ENCODE peak calls at places on chromosomes 1 and 21, in seven cellular contexts. P is right atrium auricular region, N is IMR-90, H is transverse colon, S is psoas muscle, C is brain microvascular endothelial cell, A is Karpas-422. G is an unnamed sample. For H3K27me3, the result is how much of the 10 kb centered on the place peaks cover.

GRCh38 chr1:39026947-39027507 is 877 bp downstream of the NDUFS5 start:
- DNase-seq in P (no peak), N (no peak), H (no peak), S (no peak), C (no peak), A (no peak), G (no peak)

GRCh38 chr1:27542463-27543273 is 52.7 kb upstream of the WASF2 start:
- DNase-seq in P (peak), N (peak), H (peak), S (peak), C (peak), A (no peak), G (peak)

GRCh38 chr1:231162300-231162969 is 577 bp downstream of the TRIM67 start:
- DNase-seq in P (no peak), N (peak), H (peak), S (peak), C (peak), A (no peak), G (peak)

GRCh38 chr1:182617734-182618288 is 13.6 kb upstream of the RGS16 start:
- DNase-seq in P (no peak), N (peak), H (no peak), S (no peak), C (peak), A (no peak), G (no peak)

GRCh38 chr1:66266756-66267155 is 267.2 kb upstream of the SGIP1 start:
- DNase-seq in P (no peak), N (no peak), H (no peak), S (no peak), C (no peak), A (no peak), G (no peak)

GRCh38 chr1:156004843-156005593 is 15.7 kb downstream of the SSR2 start:
- DNase-seq in P (no peak), N (no peak), H (peak), S (no peak), C (no peak), A (no peak), G (no peak)

GRCh38 chr1:244918422-244919319 is 54.3 kb upstream of the HNRNPU start:
- DNase-seq in P (no peak), N (peak), H (peak), S (peak), C (peak), A (peak), G (peak)

GRCh38 chr1:207404849-207405525 is 49.1 kb upstream of the CR2 start:
- DNase-seq in P (no peak), N (peak), H (no peak), S (no peak), C (peak), A (peak), G (no peak)

GRCh38 chr1:55420021-55420420 is 204.9 kb upstream of the USP24 start:
- DNase-seq in P (no peak), N (no peak), H (no peak), S (no peak), C (no peak), A (no peak), G (no peak)

GRCh38 chr1:93878889-93879586 is at the start of gene DNTTIP2:
- DNase-seq in P (peak), N (peak), H (peak), S (peak), C (peak), A (peak), G (peak)

GRCh38 chr1:228157381-228158126 is 7.8 kb downstream of the GJC2 start:
- DNase-seq in P (no peak), N (no peak), H (no peak), S (no peak), C (no peak), A (no peak), G (no peak)

GRCh38 chr21:39088831-39089380 is 94.3 kb downstream of the PSMG1 start:
- DNase-seq in P (no peak), N (peak), H (no peak), S (peak), C (peak), A (peak), G (no peak)

GRCh38 chr1:6245869-6246496 is 2.0 kb downstream of the HES3 start:
- DNase-seq in P (no peak), N (no peak), H (peak), S (no peak), C (no peak), A (peak), G (no peak)

GRCh38 chr1:113046569-113046968 is 26.4 kb upstream of the LRIG2 start:
- DNase-seq in P (peak), N (no peak), H (no peak), S (no peak), C (no peak), A (no peak), G (no peak)

GRCh38 chr1:207009945-207010344 is 22.6 kb downstream of the C1orf116 start:
- DNase-seq in P (no peak), N (no peak), H (no peak), S (no peak), C (no peak), A (no peak), G (no peak)

GRCh38 chr1:118335372-118335771 is 150.3 kb upstream of the SPAG17 start:
- DNase-seq in P (no peak), N (peak), H (no peak), S (no peak), C (peak), A (peak), G (no peak)

GRCh38 chr1:158516966-158517365 is 37.2 kb downstream of the OR6Y1 start:
- DNase-seq in P (no peak), N (no peak), H (no peak), S (no peak), C (no peak), A (no peak), G (no peak)

GRCh38 chr1:5944848-5945167 is 47.4 kb downstream of the NPHP4 start:
- DNase-seq in P (peak), N (no peak), H (no peak), S (no peak), C (no peak), A (no peak), G (no peak)

GRCh38 chr21:24456358-24456757 is 1150.9 kb downstream of the MRPL39 start:
- DNase-seq in P (no peak), N (no peak), H (no peak), S (no peak), C (no peak), A (no peak), G (no peak)

GRCh38 chr1:218817747-218818146 is 355.9 kb upstream of the LYPLAL1 start:
- DNase-seq in P (no peak), N (peak), H (no peak), S (no peak), C (no peak), A (no peak), G (no peak)

GRCh38 chr1:15005116-15005515 is 148.4 kb upstream of the TMEM51 start:
- DNase-seq in P (no peak), N (no peak), H (no peak), S (no peak), C (no peak), A (no peak), G (peak)

GRCh38 chr1:164930833-164931232 is 371.8 kb downstream of the PBX1 start:
- DNase-seq in P (no peak), N (no peak), H (no peak), S (no peak), C (no peak), A (no peak), G (no peak)

GRCh38 chr1:47780469-47780995 is 216.7 kb downstream of the TRABD2B start:
- DNase-seq in P (no peak), N (no peak), H (no peak), S (no peak), C (no peak), A (peak), G (no peak)

GRCh38 chr21:27359141-27359540 is 392.3 kb upstream of the ADAMTS5 start:
- DNase-seq in P (no peak), N (peak), H (no peak), S (no peak), C (no peak), A (no peak), G (no peak)

GRCh38 chr1:111920221-111921024 is 69.0 kb downstream of the KCND3 start:
- DNase-seq in P (no peak), N (peak), H (no peak), S (no peak), C (peak), A (no peak), G (peak)

GRCh38 chr1:92831368-92831761 is 475 bp upstream of the RPL5 start:
- DNase-seq in P (no peak), N (no peak), H (no peak), S (no peak), C (no peak), A (no peak), G (no peak)

GRCh38 chr1:183956559-183957188 is 80.9 kb downstream of the COLGALT2 start:
- DNase-seq in P (no peak), N (peak), H (peak), S (no peak), C (peak), A (peak), G (no peak)

GRCh38 chr1:16217061-16217785 is 4.8 kb upstream of the ARHGEF19 start:
- DNase-seq in P (peak), N (peak), H (peak), S (peak), C (peak), A (peak), G (peak)

GRCh38 chr1:39212499-39212898 is 8.0 kb downstream of the MACF1 start:
- DNase-seq in P (no peak), N (no peak), H (no peak), S (no peak), C (no peak), A (no peak), G (no peak)

GRCh38 chr1:113255038-113255727 is 135.1 kb upstream of the MAGI3 start:
- DNase-seq in P (no peak), N (no peak), H (peak), S (no peak), C (no peak), A (no peak), G (no peak)

GRCh38 chr1:90564164-90564563 is 152.9 kb downstream of the BARHL2 start:
- DNase-seq in P (no peak), N (no peak), H (no peak), S (no peak), C (no peak), A (no peak), G (no peak)
- H3K27ac ChIP-seq in P (no peak), N (no peak), H (no peak), S (no peak), C (no peak), A (no peak), G (no peak)

GRCh38 chr1:13583964-13584791 is 546 bp downstream of the PDPN start:
- DNase-seq in P (no peak), N (no peak), H (no peak), S (peak), C (no peak), A (no peak), G (no peak)

GRCh38 chr1:13584876-13585598 is 1.4 kb downstream of the PDPN start:
- DNase-seq in P (no peak), N (no peak), H (no peak), S (no peak), C (no peak), A (no peak), G (no peak)

GRCh38 chr1:13585599-13585965 is 1.9 kb downstream of the PDPN start:
- DNase-seq in P (no peak), N (no peak), H (no peak), S (no peak), C (no peak), A (no peak), G (no peak)

GRCh38 chr1:13582713-13583443 is 754 bp upstream of the PDPN start:
- DNase-seq in P (no peak), N (no peak), H (no peak), S (no peak), C (no peak), A (no peak), G (no peak)

GRCh38 chr1:13583592-13583963 is at the start of gene PDPN:
- DNase-seq in P (no peak), N (no peak), H (peak), S (peak), C (no peak), A (no peak), G (no peak)
- H3K27me3 ChIP-seq in P (under half), N (under half), H (under half), S (under half), C (under half), A (under half), G (under half)

DNA sequence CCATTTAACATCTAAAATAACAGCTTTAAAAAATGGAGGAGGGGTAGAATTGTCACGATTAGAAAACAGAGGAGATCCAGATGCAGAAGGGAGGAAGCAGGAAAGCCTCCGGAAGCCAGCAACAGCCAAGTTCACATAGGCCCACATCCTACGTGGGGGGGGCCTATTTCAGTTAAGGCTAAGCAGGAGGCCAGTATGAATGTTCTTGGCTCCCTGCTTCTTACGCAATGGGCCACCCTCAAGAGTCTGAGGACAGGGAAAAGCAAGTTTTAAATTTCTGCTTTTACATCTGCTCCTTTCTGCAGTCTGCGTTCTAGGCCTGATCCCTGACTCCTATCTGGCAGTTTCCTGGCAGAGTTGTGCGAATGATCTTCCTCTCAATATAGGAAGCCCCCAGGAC is 30.6 kb downstream of the RABIF start:
- DNase-seq in P (peak), N (peak), H (peak), S (peak), C (no peak), A (no peak), G (peak)
- H3K27ac ChIP-seq in P (no peak), N (no peak), H (peak), S (peak), C (no peak), A (no peak), G (peak)

GRCh38 chr1:34108269-34108668 is 56.8 kb downstream of the CSMD2 start:
- DNase-seq in P (no peak), N (no peak), H (no peak), S (no peak), C (no peak), A (no peak), G (no peak)
- H3K27me3 ChIP-seq in P (under half), N (under half), H (under half), S (under half), C (under half), A (under half), G (under half)

GRCh38 chr1:160099716-160100375 is 1.4 kb upstream of the IGSF8 start:
- DNase-seq in P (no peak), N (no peak), H (no peak), S (no peak), C (no peak), A (no peak), G (no peak)
- H3K27ac ChIP-seq in P (peak), N (no peak), H (peak), S (peak), C (no peak), A (no peak), G (no peak)

DNA sequence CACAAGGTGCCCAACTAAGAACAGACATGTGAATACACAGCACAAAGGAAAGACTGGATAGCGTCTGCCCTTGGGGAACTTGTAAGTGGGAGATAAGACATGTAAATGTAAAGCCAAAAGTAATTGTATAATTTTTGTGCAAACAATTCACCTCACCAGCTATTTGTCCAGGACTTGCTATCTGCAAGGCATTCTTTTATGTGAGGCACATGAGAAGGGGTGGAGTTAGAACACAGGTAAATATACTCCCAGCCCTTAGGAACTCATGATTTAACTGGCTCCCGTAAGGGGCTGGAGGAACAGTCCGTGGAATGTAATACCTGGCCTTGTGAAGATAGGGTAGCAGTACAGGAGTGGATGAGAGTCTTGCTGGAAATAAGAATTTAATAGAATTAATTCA is 61.3 kb downstream of the CDK18 start:
- DNase-seq in P (no peak), N (no peak), H (peak), S (no peak), C (no peak), A (no peak), G (no peak)
- H3K27me3 ChIP-seq in P (under half), N (half or more), H (under half), S (under half), C (under half), A (under half), G (under half)

GRCh38 chr21:42305707-42306147 is 9.5 kb downstream of the TFF3 start:
- DNase-seq in P (no peak), N (no peak), H (no peak), S (no peak), C (no peak), A (no peak), G (no peak)
- H3K27ac ChIP-seq in P (no peak), N (no peak), H (no peak), S (no peak), C (no peak), A (no peak), G (no peak)

DNA sequence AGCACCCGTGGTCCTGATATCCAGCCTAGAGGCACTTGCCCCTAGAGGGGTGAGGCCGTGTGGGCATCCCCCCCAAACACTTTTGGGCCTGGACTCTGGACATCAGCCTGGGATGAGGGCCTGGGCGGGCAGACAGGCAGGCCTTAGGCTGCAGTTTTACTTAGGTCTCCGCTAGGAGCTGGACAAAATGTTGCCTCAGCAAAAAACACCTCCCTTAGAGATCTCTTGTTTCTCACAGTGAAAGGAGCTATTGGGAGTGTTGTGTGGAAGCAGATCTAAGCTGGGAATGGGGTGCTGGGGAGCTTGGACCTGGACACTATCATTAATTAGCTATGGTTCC is 466 bp upstream of the ALX3 start:
- DNase-seq in P (no peak), N (no peak), H (no peak), S (no peak), C (no peak), A (no peak), G (no peak)
- H3K27me3 ChIP-seq in P (under half), N (half or more), H (half or more), S (under half), C (half or more), A (under half), G (under half)

GRCh38 chr1:29648798-29649374 is 412.6 kb downstream of the PTPRU start:
- DNase-seq in P (peak), N (no peak), H (no peak), S (no peak), C (no peak), A (no peak), G (no peak)

GRCh38 chr1:29648026-29648425 is 411.7 kb downstream of the PTPRU start:
- DNase-seq in P (peak), N (no peak), H (no peak), S (no peak), C (no peak), A (no peak), G (no peak)

GRCh38 chr1:29646161-29646775 is 409.9 kb downstream of the PTPRU start:
- DNase-seq in P (peak), N (no peak), H (no peak), S (no peak), C (no peak), A (no peak), G (peak)

GRCh38 chr1:29649375-29650040 is 413.2 kb downstream of the PTPRU start:
- DNase-seq in P (peak), N (no peak), H (no peak), S (no peak), C (no peak), A (no peak), G (no peak)

GRCh38 chr1:29647581-29647980 is 411.3 kb downstream of the PTPRU start:
- DNase-seq in P (no peak), N (peak), H (no peak), S (no peak), C (no peak), A (no peak), G (no peak)
- H3K27ac ChIP-seq in P (no peak), N (no peak), H (no peak), S (no peak), C (no peak), A (no peak), G (no peak)